ENCODE peak calls at places on chromosome 16, in four cellular contexts. S, B, K and H are unnamed samples.

GRCh38 chr16:88633684-88634140 is 4.7 kb upstream of the IL17C start:
- DNase-seq in S (no peak), B (no peak), K (peak; percentile 71), H (no peak)

GRCh38 chr16:78957328-78958100 is 643.0 kb downstream of the MAF start:
- DNase-seq in S (no peak), B (no peak), K (no peak), H (peak; percentile 14)

GRCh38 chr16:5438591-5438990 is 341.0 kb upstream of the EEF2KMT start:
- DNase-seq in S (no peak), B (peak; percentile 17), K (peak; percentile 47), H (no peak)

GRCh38 chr16:85645021-85645589 is 32.0 kb downstream of the GSE1 start:
- DNase-seq in S (no peak), B (no peak), K (no peak), H (no peak)

GRCh38 chr16:380837-381787 is 666 bp downstream of the PGAP6 start:
- DNase-seq in S (no peak), B (no peak), K (peak; percentile 28), H (no peak)

GRCh38 chr16:86566966-86567700 is 504 bp downstream of the FOXC2 start:
- DNase-seq in S (no peak), B (no peak), K (peak; percentile 46), H (no peak)

GRCh38 chr16:79379083-79379482 is 221.5 kb downstream of the MAF start:
- DNase-seq in S (no peak), B (no peak), K (no peak), H (no peak)

GRCh38 chr16:25060920-25061319 is 45.8 kb upstream of the ARHGAP17 start:
- DNase-seq in S (no peak), B (no peak), K (no peak), H (no peak)

GRCh38 chr16:1678500-1679098 is 520 bp downstream of the JPT2 start:
- DNase-seq in S (no peak), B (no peak), K (peak; percentile 71), H (peak; percentile 25)

GRCh38 chr16:11957591-11958395 is 7.2 kb upstream of the TNFRSF17 start:
- DNase-seq in S (no peak), B (no peak), K (no peak), H (no peak)

GRCh38 chr16:813916-814412 is 13.4 kb upstream of the GNG13 start:
- DNase-seq in S (no peak), B (no peak), K (no peak), H (no peak)

GRCh38 chr16:4624827-4625616 is 396 bp downstream of the MGRN1 start:
- DNase-seq in S (peak; percentile 69), B (no peak), K (peak; percentile 70), H (peak; percentile 54)

GRCh38 chr16:67406628-67407027 is 9.6 kb downstream of the ZDHHC1 start:
- DNase-seq in S (no peak), B (peak; percentile 96), K (peak; percentile 48), H (no peak)

GRCh38 chr16:57185446-57185944 is 344 bp downstream of the PSME3IP1 start:
- DNase-seq in S (peak; percentile 20), B (peak; percentile 30), K (peak; percentile 78), H (no peak)

GRCh38 chr16:20611350-20611902 is 35.3 kb upstream of the ACSM2B start:
- DNase-seq in S (no peak), B (no peak), K (no peak), H (no peak)

GRCh38 chr16:4548124-4548523 is 8.0 kb upstream of the C16orf96 start:
- DNase-seq in S (no peak), B (no peak), K (no peak), H (no peak)

GRCh38 chr16:4675864-4676786 is 17.2 kb upstream of the NUDT16L1 start:
- DNase-seq in S (peak; percentile 53), B (no peak), K (no peak), H (no peak)